ENCODE peak calls at places on chromosome 21, in seven cellular contexts. P is globus pallidus, H is fibroblast of pulmonary artery, I is GM12891, B is tibial nerve, Z is stromal cell of bone marrow, W is foreskin melanocyte. K is an unnamed sample.

GRCh38 chr21:44836666-44837471 is 19.0 kb upstream of the SUMO3 start:
- DNase-seq in P (no peak), H (peak), I (no peak), B (no peak), Z (no peak), W (no peak), K (peak)

GRCh38 chr21:35004289-35004688 is 44.8 kb downstream of the RUNX1 start:
- DNase-seq in P (no peak), H (no peak), I (no peak), B (no peak), Z (no peak), W (no peak), K (no peak)

GRCh38 chr21:45709696-45710268 is 66.3 kb downstream of the PCBP3 start:
- DNase-seq in P (no peak), H (no peak), I (no peak), B (no peak), Z (no peak), W (no peak), K (no peak)

GRCh38 chr21:36171327-36171726 is 14.7 kb downstream of the DOP1B start:
- DNase-seq in P (no peak), H (no peak), I (no peak), B (no peak), Z (no peak), W (no peak), K (no peak)

GRCh38 chr21:43930074-43930847 is 65.2 kb downstream of the AGPAT3 start:
- DNase-seq in P (no peak), H (no peak), I (no peak), B (no peak), Z (no peak), W (no peak), K (no peak)

GRCh38 chr21:26093094-26093493 is 77.5 kb downstream of the APP start:
- DNase-seq in P (no peak), H (peak), I (no peak), B (no peak), Z (no peak), W (no peak), K (peak)

GRCh38 chr21:42311816-42312625 is 3.2 kb downstream of the TFF3 start:
- DNase-seq in P (no peak), H (no peak), I (no peak), B (no peak), Z (no peak), W (no peak), K (no peak)

GRCh38 chr21:46509760-46510159 is 51.1 kb downstream of the DIP2A start:
- DNase-seq in P (no peak), H (no peak), I (no peak), B (no peak), Z (peak), W (no peak), K (no peak)

K was measured in COLO829.